ENCODE peak calls at places on chromosomes 7 and 10, in nine cellular contexts. O is small intestine, Q is Panc1, R is pancreas, C is heart right ventricle, D is AG10803, A is neural progenitor cell, J is choroid plexus epithelial cell, E is hepatocyte. U is an unnamed sample.

GRCh38 chr7:5082806-5083205 is 37.1 kb downstream of the RBAK start:
- DNase-seq in O (no peak), Q (no peak), R (no peak), C (no peak), D (no peak), A (no peak), J (no peak), E (no peak), U (no peak)

GRCh38 chr7:155594961-155595366 is 48.6 kb upstream of the CNPY1 start:
- DNase-seq in O (no peak), Q (no peak), R (no peak), C (no peak), D (no peak), A (no peak), J (no peak), E (peak; percentile 47), U (no peak)

GRCh38 chr7:47503283-47503682 is 78.6 kb downstream of the TNS3 start:
- DNase-seq in O (no peak), Q (no peak), R (no peak), C (no peak), D (peak; percentile 64), A (no peak), J (peak; percentile 50), E (no peak), U (peak; percentile 77)

GRCh38 chr10:50395279-50395678 is 144.0 kb upstream of the ASAH2 start:
- DNase-seq in O (peak; percentile 22), Q (no peak), R (no peak), C (no peak), D (peak; percentile 85), A (no peak), J (peak; percentile 86), E (peak; percentile 32), U (peak; percentile 72)

GRCh38 chr10:73506491-73506890 is 10.7 kb upstream of the PPP3CB start:
- DNase-seq in O (no peak), Q (no peak), R (no peak), C (no peak), D (peak; percentile 66), A (no peak), J (no peak), E (no peak), U (peak; percentile 27)

GRCh38 chr10:24894309-24894708 is 58.1 kb downstream of the PRTFDC1 start:
- DNase-seq in O (no peak), Q (no peak), R (no peak), C (no peak), D (peak; percentile 60), A (no peak), J (peak; percentile 95), E (no peak), U (peak; percentile 86)

GRCh38 chr7:79495544-79496272 is 42.2 kb upstream of the MAGI2 start:
- DNase-seq in O (no peak), Q (no peak), R (no peak), C (no peak), D (peak; percentile 82), A (no peak), J (peak; percentile 83), E (no peak), U (peak; percentile 77)

GRCh38 chr7:35736725-35737124 is 41.8 kb upstream of the HERPUD2 start:
- DNase-seq in O (no peak), Q (no peak), R (no peak), C (no peak), D (peak; percentile 38), A (no peak), J (peak; percentile 72), E (peak; percentile 53), U (peak; percentile 59)

GRCh38 chr10:124366343-124366742 is 52.4 kb downstream of the OAT start:
- DNase-seq in O (no peak), Q (no peak), R (no peak), C (no peak), D (no peak), A (no peak), J (no peak), E (no peak), U (no peak)

GRCh38 chr7:11843113-11843765 is 11.2 kb upstream of the THSD7A start:
- DNase-seq in O (no peak), Q (no peak), R (no peak), C (no peak), D (no peak), A (no peak), J (peak; percentile 40), E (no peak), U (no peak)

DNA sequence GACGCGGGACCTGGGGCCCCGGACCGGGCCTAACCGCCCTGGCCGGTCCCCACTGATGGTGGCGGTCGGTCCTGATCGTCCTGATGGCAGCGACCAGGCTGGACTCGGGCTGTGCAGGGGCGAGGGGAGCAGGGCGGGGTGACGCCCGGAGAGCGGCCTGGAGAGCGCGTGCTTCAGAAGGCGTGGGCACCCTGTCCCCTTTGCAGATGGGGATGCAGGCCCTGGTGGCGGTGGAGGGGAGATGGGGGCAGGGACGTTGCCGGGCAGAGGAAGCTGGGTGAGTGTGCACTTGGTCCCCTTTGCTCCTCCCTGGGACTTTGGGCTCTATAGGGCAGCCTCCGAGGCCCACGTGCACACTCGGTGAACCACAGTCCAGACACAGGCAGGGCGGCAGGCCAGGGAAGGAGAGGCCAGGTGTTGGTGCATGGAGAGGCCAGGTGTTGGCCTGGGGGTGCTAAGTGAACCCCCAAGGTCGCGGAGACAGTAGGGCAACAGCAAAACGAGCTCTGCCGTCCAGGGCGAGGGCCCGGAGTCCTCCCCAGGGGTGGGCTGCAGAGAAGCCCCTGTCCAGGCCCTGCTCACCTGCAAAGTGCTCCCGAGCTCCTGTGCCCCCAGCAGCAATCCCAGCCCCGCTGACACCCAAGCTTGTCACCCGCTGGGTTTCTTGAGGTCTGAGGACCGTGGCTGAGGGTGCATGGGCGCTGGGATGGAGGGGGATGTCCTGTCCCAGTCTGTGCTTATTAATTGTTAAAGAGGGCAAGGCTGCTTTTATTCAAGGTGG is 42.3 kb upstream of the FAM20C start:
- DNase-seq in O (peak; percentile 95), Q (no peak), R (peak; percentile 63), C (peak; percentile 60), D (peak; percentile 12), A (no peak), J (no peak), E (peak; percentile 42), U (no peak)
- H3K4me3 ChIP-seq in O (peak overlapping the region; percentile 62), Q (peak overlapping the region; percentile 67), R (peak overlapping the region; percentile 34), C (peak overlapping the region; percentile 41), D (peak overlapping the region; percentile 57), A (peak overlapping the region; percentile 60), J (peak overlapping the region; percentile 75), E (no peak overlapping the region), U (peak overlapping the region; percentile 37)

DNA sequence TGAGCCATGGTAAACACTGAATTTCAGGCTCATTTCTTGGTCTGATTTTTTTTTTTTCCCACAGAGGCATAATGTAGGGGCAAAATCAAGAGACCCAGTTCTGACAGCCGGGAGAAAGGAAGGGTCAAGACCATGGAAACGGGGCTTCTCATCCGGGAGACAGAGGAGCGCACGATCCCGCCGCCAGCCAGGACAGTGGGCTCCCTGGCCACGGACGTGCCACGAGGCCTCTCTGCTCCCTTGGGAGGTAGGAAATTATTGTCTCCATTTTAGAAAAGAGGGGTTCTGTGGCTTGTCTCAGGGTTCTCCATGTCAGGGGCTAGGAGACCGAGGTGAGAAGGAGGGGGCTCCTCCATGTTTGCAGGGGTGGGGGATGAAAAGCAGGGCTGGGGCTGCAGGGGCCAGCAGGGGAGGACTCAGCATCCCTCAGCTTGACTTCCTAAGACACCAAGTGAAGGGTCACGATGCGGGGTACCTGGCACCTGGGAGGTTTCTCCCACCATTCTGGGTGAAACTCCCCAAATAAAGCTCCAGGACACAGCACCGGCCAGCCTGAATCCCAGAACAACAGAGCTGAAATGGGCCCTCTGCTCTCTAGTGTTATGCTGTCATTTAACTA is 37.6 kb downstream of the PPIF start:
- DNase-seq in O (no peak), Q (no peak), R (peak; percentile 5), C (no peak), D (no peak), A (no peak), J (no peak), E (no peak), U (no peak)
- H3K4me3 ChIP-seq in O (no peak overlapping the region), Q (no peak overlapping the region), R (no peak overlapping the region), C (no peak overlapping the region), D (no peak overlapping the region), A (no peak overlapping the region), J (no peak overlapping the region), E (no peak overlapping the region), U (no peak overlapping the region)

GRCh38 chr10:60169111-60169510 is 220.6 kb downstream of the ANK3 start:
- DNase-seq in O (no peak), Q (no peak), R (no peak), C (no peak), D (no peak), A (no peak), J (no peak), E (no peak), U (no peak)

GRCh38 chr10:60163786-60164185 is 225.9 kb downstream of the ANK3 start:
- DNase-seq in O (no peak), Q (no peak), R (no peak), C (no peak), D (no peak), A (no peak), J (no peak), E (no peak), U (no peak)

GRCh38 chr10:60170250-60170649 is 219.4 kb downstream of the ANK3 start:
- DNase-seq in O (peak; percentile 17), Q (no peak), R (no peak), C (no peak), D (no peak), A (no peak), J (peak; percentile 59), E (peak; percentile 24), U (peak; percentile 8)

GRCh38 chr10:60162631-60163030 is 227.0 kb downstream of the ANK3 start:
- DNase-seq in O (no peak), Q (no peak), R (no peak), C (no peak), D (no peak), A (no peak), J (no peak), E (no peak), U (no peak)

GRCh38 chr10:60167056-60167455 is 222.6 kb downstream of the ANK3 start:
- DNase-seq in O (no peak), Q (no peak), R (no peak), C (no peak), D (no peak), A (no peak), J (no peak), E (no peak), U (no peak)
- H3K4me3 ChIP-seq in O (no peak overlapping the region), Q (no peak overlapping the region), R (no peak overlapping the region), C (no peak overlapping the region), D (no peak overlapping the region), A (no peak overlapping the region), J (no peak overlapping the region), E (no peak overlapping the region), U (no peak overlapping the region)

GRCh38 chr7:50793947-50794570 is 11.4 kb upstream of the GRB10 start:
- DNase-seq in O (peak; percentile 63), Q (no peak), R (no peak), C (no peak), D (no peak), A (no peak), J (no peak), E (no peak), U (no peak)
- H3K4me3 ChIP-seq in O (peak overlapping the region; percentile 94), Q (peak overlapping the region; percentile 48), R (peak overlapping the region; percentile 13), C (peak overlapping the region; percentile 58), D (peak overlapping the region; percentile 60), A (peak overlapping the region; percentile 68), J (peak overlapping the region; percentile 68), E (peak overlapping the region; percentile 74), U (peak overlapping the region; percentile 81)

GRCh38 chr10:119030421-119031250 is 1.1 kb downstream of the NANOS1 start:
- DNase-seq in O (peak; percentile 56), Q (no peak), R (peak; percentile 43), C (peak; percentile 49), D (peak; percentile 34), A (peak; percentile 89), J (peak; percentile 63), E (no peak), U (peak; percentile 50)
- H3K4me3 ChIP-seq in O (peak overlapping the region; percentile 71), Q (peak overlapping the region; percentile 60), R (no peak overlapping the region), C (peak overlapping the region; percentile 30), D (peak overlapping the region; percentile 54), A (peak overlapping the region; percentile 77), J (peak overlapping the region; percentile 57), E (peak overlapping the region; percentile 39), U (peak overlapping the region; percentile 51)

U was measured in cardiac fibroblast.